ENCODE peak calls at places on chromosomes 1 and 21, in ten cellular contexts. S is IMR-90, H is esophagus muscularis mucosa, M is adrenal gland, F is heart left ventricle, C is prostate gland, V is endothelial cell of umbilical vein, A is sigmoid colon, Y is uterus, B is spleen. W is an unnamed sample.

GRCh38 chr1:89499320-89499719 is 25.3 kb upstream of the LRRC8B start:
- DNase-seq in B (no peak), S (no peak), C (peak), H (no peak), F (no peak), V (no peak), Y (no peak), M (no peak), A (no peak), W (no peak)

GRCh38 chr1:42140191-42140590 is 13.0 kb upstream of the GUCA2B start:
- DNase-seq in Y (no peak), C (no peak), M (no peak), H (no peak), V (no peak), F (no peak), S (no peak), A (no peak), B (no peak), W (no peak)

GRCh38 chr1:243547906-243548305 is 292.1 kb downstream of the SDCCAG8 start:
- DNase-seq in F (no peak), H (no peak), A (no peak), C (no peak), Y (no peak), M (no peak), S (no peak), B (no peak), V (no peak), W (no peak)

GRCh38 chr21:45889961-45890360 is 91.6 kb upstream of the COL6A1 start:
- DNase-seq in B (peak), H (no peak), S (no peak), V (no peak), F (peak), Y (no peak), C (no peak), M (no peak), A (no peak), W (no peak)

GRCh38 chr1:49465486-49466185 is 558.1 kb downstream of the AGBL4 start:
- DNase-seq in M (no peak), Y (no peak), V (no peak), H (no peak), B (no peak), S (no peak), A (no peak), C (no peak), F (no peak), W (no peak)

GRCh38 chr1:19416145-19416544 is 69.2 kb downstream of the CAPZB start:
- DNase-seq in M (no peak), F (no peak), V (no peak), B (no peak), S (no peak), H (no peak), C (no peak), A (no peak), Y (no peak), W (no peak)

GRCh38 chr1:84489766-84490165 is 10.7 kb downstream of the RPF1 start:
- DNase-seq in M (no peak), Y (no peak), H (no peak), A (no peak), B (no peak), S (peak), V (no peak), F (no peak), C (no peak), W (no peak)

GRCh38 chr1:53732409-53732808 is 6.6 kb downstream of the GLIS1 start:
- DNase-seq in M (no peak), S (no peak), Y (no peak), F (no peak), B (no peak), A (no peak), H (no peak), V (no peak), C (no peak), W (no peak)

GRCh38 chr1:87644500-87645245 is 316.0 kb downstream of the LMO4 start:
- DNase-seq in A (no peak), F (no peak), M (no peak), C (no peak), V (no peak), H (no peak), B (no peak), Y (no peak), S (peak), W (peak)

GRCh38 chr1:227944066-227944930 is 3.4 kb downstream of the WNT9A start:
- DNase-seq in S (no peak), F (no peak), B (peak), V (no peak), A (peak), H (no peak), M (peak), C (no peak), Y (peak), W (no peak)

GRCh38 chr1:233459968-233460367 is 132.4 kb downstream of the MAP3K21 start:
- DNase-seq in Y (no peak), A (no peak), H (no peak), V (no peak), F (no peak), M (no peak), S (no peak), B (no peak), C (no peak), W (no peak)

GRCh38 chr1:8323706-8324105 is 5.8 kb downstream of the SLC45A1 start:
- DNase-seq in V (no peak), F (peak), B (no peak), H (no peak), A (no peak), C (no peak), S (no peak), M (peak), Y (peak), W (no peak)

GRCh38 chr1:147579532-147580199 is 38.4 kb downstream of the BCL9 start:
- DNase-seq in M (no peak), Y (no peak), V (no peak), A (no peak), C (no peak), B (no peak), S (peak), F (no peak), H (no peak), W (no peak)

GRCh38 chr1:84089470-84090261 is 54.4 kb upstream of the PRKACB start:
- DNase-seq in C (no peak), S (peak), F (no peak), V (peak), Y (no peak), A (no peak), H (no peak), B (no peak), M (no peak), W (no peak)

GRCh38 chr1:210726621-210727020 is 397.9 kb downstream of the HHAT start:
- DNase-seq in C (no peak), S (peak), F (no peak), H (no peak), M (no peak), B (no peak), Y (no peak), A (no peak), V (no peak), W (no peak)

GRCh38 chr1:15334995-15335394 is 74.7 kb upstream of the EFHD2 start:
- DNase-seq in C (no peak), S (no peak), Y (no peak), M (no peak), H (no peak), A (no peak), B (no peak), V (no peak), F (no peak), W (no peak)

GRCh38 chr1:26575350-26575747 is 45.8 kb downstream of the RPS6KA1 start:
- DNase-seq in V (no peak), F (no peak), M (no peak), Y (no peak), S (no peak), A (peak), C (no peak), B (no peak), H (no peak), W (no peak)

GRCh38 chr1:32241011-32241763 is 5.8 kb upstream of the FAM167B start:
- DNase-seq in A (peak), B (peak), V (peak), M (peak), F (peak), C (peak), H (no peak), S (peak), Y (peak), W (peak)

GRCh38 chr1:246748867-246749266 is 24.7 kb downstream of the SCCPDH start:
- DNase-seq in B (no peak), M (peak), V (no peak), A (no peak), C (no peak), H (no peak), F (no peak), S (no peak), Y (no peak), W (no peak)

GRCh38 chr1:215040190-215040589 is 42.3 kb upstream of the KCNK2 start:
- DNase-seq in S (no peak), B (no peak), M (no peak), Y (no peak), V (no peak), H (no peak), C (no peak), A (no peak), F (no peak), W (no peak)

GRCh38 chr1:62384276-62385005 is 52.4 kb upstream of the USP1 start:
- DNase-seq in A (no peak), Y (no peak), V (peak), M (no peak), S (peak), B (no peak), C (no peak), H (no peak), F (no peak), W (peak)

GRCh38 chr1:46363121-46363520 is 22.5 kb downstream of the NSUN4 start:
- DNase-seq in V (no peak), S (no peak), H (no peak), M (no peak), B (no peak), A (peak), F (no peak), Y (no peak), C (no peak), W (no peak)

GRCh38 chr1:55512467-55512866 is 297.3 kb upstream of the USP24 start:
- DNase-seq in A (no peak), H (no peak), Y (no peak), S (no peak), B (no peak), F (no peak), V (no peak), C (no peak), M (no peak), W (no peak)

GRCh38 chr1:63874278-63874880 is 100.6 kb downstream of the ROR1 start:
- DNase-seq in V (peak), S (peak), M (no peak), B (no peak), Y (no peak), C (no peak), H (no peak), F (no peak), A (no peak), W (no peak)

GRCh38 chr1:27103498-27103897 is 51.4 kb downstream of the SLC9A1 start:
- DNase-seq in H (no peak), V (no peak), M (no peak), C (no peak), Y (no peak), A (no peak), F (no peak), B (no peak), S (no peak), W (no peak)

GRCh38 chr21:31915566-31915965 is 42.7 kb downstream of the HUNK start:
- DNase-seq in Y (no peak), S (no peak), H (no peak), A (no peak), B (no peak), C (no peak), V (no peak), F (no peak), M (no peak), W (no peak)

GRCh38 chr1:35449334-35450008 is 107.7 kb downstream of the KIAA0319L start:
- DNase-seq in H (no peak), C (no peak), F (no peak), M (peak), B (no peak), Y (no peak), V (no peak), S (peak), A (no peak), W (no peak)

GRCh38 chr1:94125551-94126514 is 4.9 kb upstream of the ABCA4 start:
- DNase-seq in A (no peak), S (no peak), M (no peak), B (no peak), Y (no peak), V (no peak), C (no peak), F (no peak), H (peak), W (no peak)

GRCh38 chr1:178057131-178057765 is 36.7 kb upstream of the RASAL2 start:
- DNase-seq in A (no peak), M (no peak), F (no peak), C (no peak), B (no peak), S (no peak), Y (no peak), V (no peak), H (no peak), W (no peak)

GRCh38 chr1:178057863-178058576 is 35.9 kb upstream of the RASAL2 start:
- DNase-seq in M (peak), C (no peak), S (peak), F (peak), Y (peak), H (no peak), B (no peak), V (peak), A (peak), W (peak)

GRCh38 chr1:178052650-178053461 is 41.0 kb upstream of the RASAL2 start:
- DNase-seq in M (no peak), F (no peak), C (no peak), S (peak), Y (no peak), B (no peak), H (no peak), V (peak), A (no peak), W (no peak)

GRCh38 chr1:178055779-178056471 is 38.0 kb upstream of the RASAL2 start:
- DNase-seq in V (no peak), M (no peak), A (no peak), Y (no peak), C (no peak), H (no peak), S (peak), F (no peak), B (no peak), W (no peak)

DNA sequence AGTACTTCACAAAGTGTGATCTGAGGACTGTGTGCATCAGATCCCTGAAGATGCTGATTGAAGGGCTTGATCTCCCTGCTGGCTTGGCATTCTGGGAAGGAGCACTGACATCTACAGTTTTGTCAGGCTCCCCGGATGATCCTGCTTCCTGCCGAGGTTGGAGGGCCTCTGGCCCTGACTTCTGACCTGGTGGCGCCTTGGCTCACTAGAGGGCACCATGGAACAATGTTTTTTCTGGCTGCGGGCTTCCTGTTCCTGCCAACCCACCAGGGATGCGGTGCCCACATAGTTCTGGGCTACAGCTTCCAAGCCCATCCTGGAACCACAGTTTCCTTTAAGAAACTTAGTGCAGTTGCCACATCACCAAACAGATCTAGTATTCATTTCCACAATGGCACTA is 38.8 kb upstream of the RASAL2 start:
- DNase-seq in S (no peak), C (no peak), B (no peak), F (peak), H (no peak), A (no peak), V (no peak), M (peak), Y (no peak), W (no peak)
- TF ChIP-seq CTCF in S (no peak), C (no peak), B (no peak), F (peak), H (no peak), A (no peak), V (no peak), M (peak), Y (no peak), W (no peak)

DNA sequence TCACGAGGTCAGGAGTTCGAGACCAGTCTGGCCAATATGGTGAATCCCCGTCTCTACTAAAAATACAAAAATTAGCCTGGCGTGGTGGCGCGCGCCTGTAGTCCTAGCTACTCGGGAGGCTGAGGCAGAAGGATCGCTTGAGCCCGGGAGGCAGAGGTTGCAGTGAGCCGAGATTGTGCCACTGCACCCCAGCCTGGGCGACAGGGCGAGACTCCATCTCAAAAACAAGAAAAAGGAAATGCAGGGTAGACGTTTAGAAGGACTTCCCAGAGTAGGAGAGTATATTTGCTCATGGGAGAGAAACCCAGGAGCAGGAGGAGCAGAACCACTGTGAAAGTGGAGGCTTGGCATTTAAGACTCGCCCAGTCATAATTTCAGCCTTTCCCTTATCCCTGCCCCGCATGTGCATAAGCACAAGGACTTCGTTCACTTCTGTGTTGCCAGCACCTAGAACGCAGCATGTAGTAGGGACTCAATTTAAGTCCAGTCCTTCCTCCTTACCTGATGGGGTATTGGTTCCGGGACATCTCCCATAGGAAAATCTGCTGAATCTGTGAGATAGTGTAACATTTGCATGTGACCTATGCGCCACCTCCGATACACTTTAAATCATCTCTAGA is 5.2 kb upstream of the MEF2D start:
- DNase-seq in M (no peak), B (no peak), F (no peak), C (no peak), Y (no peak), V (no peak), A (no peak), H (no peak), S (no peak), W (no peak)
- H3K4me3 ChIP-seq in M (no peak), B (peak), F (peak), C (peak), Y (peak), V (no peak), A (no peak), H (peak), S (no peak), W (no peak)

DNA sequence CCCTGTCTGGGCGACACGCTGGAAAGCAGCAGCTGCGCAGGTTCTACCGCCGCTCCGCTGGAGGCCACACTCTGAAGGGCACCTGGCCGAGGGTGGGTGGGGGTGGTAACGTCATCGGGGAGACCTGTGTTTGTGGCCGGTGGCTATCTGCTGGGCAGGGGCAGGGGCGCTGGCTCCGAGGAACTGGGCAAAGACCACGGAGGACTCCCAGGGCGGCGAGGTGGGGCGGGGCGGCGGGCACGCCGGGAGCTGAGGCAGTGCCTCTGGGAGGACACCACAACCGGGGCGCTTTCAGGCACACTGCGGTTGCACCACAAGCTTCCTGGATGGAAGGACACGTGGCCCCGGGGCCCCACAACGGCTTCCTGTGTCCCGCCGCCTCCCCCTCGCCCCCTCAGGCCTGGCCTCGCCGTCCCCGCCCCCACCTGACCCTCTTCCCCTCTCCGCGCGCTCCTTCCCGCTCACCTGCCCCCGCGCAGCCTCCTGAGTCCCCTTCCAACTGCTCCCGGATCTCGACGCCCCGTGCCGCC is 3.3 kb upstream of the DENND2D start:
- DNase-seq in S (no peak), M (peak), H (peak), B (peak), V (no peak), C (peak), Y (peak), A (peak), F (peak), W (peak)
- TF ChIP-seq POLR2A in S (no peak), M (peak), H (no peak), B (no peak), V (no peak), C (peak), Y (no peak), A (no peak), F (no peak), W (no peak)

GRCh38 chr21:39022901-39023693 is 160.2 kb downstream of the PSMG1 start:
- DNase-seq in H (no peak), V (no peak), S (peak), F (peak), C (no peak), A (peak), Y (peak), M (peak), B (peak), W (no peak)
- TF ChIP-seq CTCF in H (no peak), V (no peak), S (no peak), F (peak), C (no peak), A (no peak), Y (peak), M (no peak), B (no peak), W (no peak)

GRCh38 chr1:115283681-115284146 is 54.3 kb downstream of the NGF start:
- DNase-seq in S (no peak), Y (peak), V (no peak), H (no peak), C (no peak), A (no peak), F (no peak), B (no peak), M (no peak), W (no peak)
- H3K4me3 ChIP-seq in S (no peak), Y (no peak), V (no peak), H (no peak), C (no peak), A (no peak), F (peak), B (no peak), M (no peak), W (no peak)

GRCh38 chr1:248851390-248851789 is 7.5 kb downstream of the ZNF692 start:
- DNase-seq in S (no peak), V (no peak), H (no peak), M (no peak), C (no peak), B (no peak), Y (no peak), A (no peak), F (no peak), W (no peak)
- TF ChIP-seq POLR2A in S (no peak), V (no peak), H (no peak), M (no peak), C (no peak), B (no peak), Y (no peak), A (no peak), F (no peak), W (no peak)

DNA sequence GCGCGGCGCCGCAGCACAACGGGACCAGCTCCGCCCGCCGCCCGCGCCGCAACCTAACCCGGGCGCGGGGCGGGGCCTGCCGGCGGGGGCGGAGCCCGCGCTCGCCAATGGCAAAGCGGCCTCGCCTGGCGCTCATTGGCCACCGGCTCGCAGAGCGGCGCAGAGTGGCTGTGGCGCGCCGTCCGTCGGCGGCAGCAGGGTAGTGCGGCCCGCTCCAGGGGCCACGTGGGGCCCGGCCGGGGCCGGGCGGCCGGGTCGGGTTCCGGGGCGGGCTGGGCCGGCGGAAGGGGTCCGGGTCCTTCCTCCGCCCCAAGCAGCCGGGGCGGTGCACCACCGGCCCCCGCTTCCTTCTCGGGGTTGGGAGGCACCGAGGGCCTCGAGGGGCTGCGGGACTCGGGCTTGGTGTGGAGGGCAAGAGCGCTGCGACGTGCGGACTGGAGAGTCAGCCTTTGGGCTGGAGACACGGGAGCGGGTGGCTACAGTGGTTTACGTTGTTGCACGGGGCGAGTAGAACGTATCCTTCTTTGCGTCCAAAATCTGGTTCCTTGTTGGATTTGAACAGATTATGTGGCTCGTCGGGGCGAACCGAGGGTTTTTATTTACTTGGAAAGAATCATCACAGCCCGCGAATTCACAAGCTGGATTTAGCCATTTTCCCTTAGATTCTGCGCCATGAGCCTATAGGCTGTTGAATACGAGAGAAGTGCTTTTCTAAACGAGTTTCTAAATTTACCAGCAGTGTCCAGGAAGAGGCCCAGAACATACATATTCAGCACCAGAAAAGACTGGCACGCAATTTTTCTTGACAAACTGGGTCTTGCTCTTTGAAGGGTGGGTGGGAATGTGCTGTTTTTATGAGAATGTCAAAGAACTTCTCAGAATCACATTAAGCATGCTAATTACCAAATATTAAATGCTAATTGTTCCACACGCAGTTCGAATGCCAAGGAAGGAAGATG is at the start of gene SRM:
- DNase-seq in A (peak), F (peak), H (peak), M (peak), C (peak), B (peak), Y (peak), S (peak), V (peak), W (peak)
- TF ChIP-seq CTCF in A (no peak), F (peak), H (peak), M (peak), C (no peak), B (peak), Y (peak), S (peak), V (peak), W (no peak)

GRCh38 chr1:6962390-6962955 is 177.2 kb downstream of the CAMTA1 start:
- DNase-seq in Y (peak), S (no peak), A (peak), F (no peak), C (no peak), H (no peak), V (no peak), B (no peak), M (no peak), W (no peak)
- H3K4me3 ChIP-seq in Y (no peak), S (no peak), A (no peak), F (peak), C (no peak), H (peak), V (no peak), B (no peak), M (no peak), W (no peak)

W was measured in lower leg skin.